ENCODE peak calls at places on chromosomes 12 and 14, in nine cellular contexts. Q is fibroblast of lung, S is body of pancreas, I is GM12878, L is HepG2, F is psoas muscle, E is trophoblast cell, J is Peyer's patch, Z is hepatocyte. X is an unnamed sample. For H3K36me3, the result is how much of the 10 kb centered on the place peaks cover.

GRCh38 chr14:70789361-70789760 is 20.0 kb downstream of the MAP3K9 start:
- DNase-seq in Q (peak), S (no peak), I (no peak), L (no peak), F (no peak), E (no peak), J (no peak), Z (no peak), X (no peak)

GRCh38 chr12:12582895-12583303 is 20.2 kb upstream of the DUSP16 start:
- DNase-seq in Q (peak), S (no peak), I (peak), L (peak), F (no peak), E (peak), J (no peak), Z (peak), X (no peak)

GRCh38 chr14:32417956-32418552 is 89.0 kb downstream of the AKAP6 start:
- DNase-seq in Q (peak), S (peak), I (no peak), L (no peak), F (no peak), E (no peak), J (no peak), Z (peak), X (no peak)

GRCh38 chr14:22534547-22534946 is 54.5 kb downstream of the DAD1 start:
- DNase-seq in Q (no peak), S (no peak), I (no peak), L (no peak), F (no peak), E (no peak), J (no peak), Z (no peak), X (no peak)

GRCh38 chr12:55974308-55974724 is 438 bp downstream of the RAB5B start:
- DNase-seq in Q (peak), S (peak), I (no peak), L (peak), F (no peak), E (no peak), J (peak), Z (peak), X (no peak)

GRCh38 chr14:69870613-69871012 is 8.6 kb upstream of the SMOC1 start:
- DNase-seq in Q (no peak), S (no peak), I (no peak), L (no peak), F (no peak), E (no peak), J (no peak), Z (no peak), X (no peak)

GRCh38 chr12:91608562-91608961 is 425.9 kb upstream of the DCN start:
- DNase-seq in Q (no peak), S (no peak), I (no peak), L (no peak), F (no peak), E (no peak), J (no peak), Z (no peak), X (no peak)

GRCh38 chr14:40053396-40053795 is 621.2 kb upstream of the FBXO33 start:
- DNase-seq in Q (no peak), S (no peak), I (no peak), L (no peak), F (no peak), E (no peak), J (no peak), Z (no peak), X (no peak)

GRCh38 chr14:78764240-78764639 is 594.1 kb downstream of the NRXN3 start:
- DNase-seq in Q (peak), S (peak), I (no peak), L (no peak), F (no peak), E (no peak), J (no peak), Z (no peak), X (no peak)

GRCh38 chr12:119486599-119487154 is 106.9 kb upstream of the TMEM233 start:
- DNase-seq in Q (no peak), S (no peak), I (no peak), L (no peak), F (no peak), E (no peak), J (no peak), Z (no peak), X (no peak)

GRCh38 chr14:96164861-96165490 is 39.7 kb upstream of the BDKRB2 start:
- DNase-seq in Q (no peak), S (no peak), I (no peak), L (no peak), F (no peak), E (no peak), J (no peak), Z (no peak), X (no peak)

GRCh38 chr12:91441996-91442395 is 259.4 kb upstream of the DCN start:
- DNase-seq in Q (no peak), S (no peak), I (no peak), L (no peak), F (no peak), E (no peak), J (no peak), Z (no peak), X (no peak)

GRCh38 chr12:42707312-42707711 is 117.8 kb upstream of the PRICKLE1 start:
- DNase-seq in Q (no peak), S (no peak), I (no peak), L (no peak), F (no peak), E (no peak), J (no peak), Z (no peak), X (no peak)

GRCh38 chr12:55679691-55680090 is 28.0 kb downstream of the ITGA7 start:
- DNase-seq in Q (no peak), S (no peak), I (no peak), L (no peak), F (peak), E (no peak), J (no peak), Z (no peak), X (no peak)

GRCh38 chr14:36655963-36656768 is 5.5 kb upstream of the PAX9 start:
- DNase-seq in Q (no peak), S (no peak), I (no peak), L (peak), F (no peak), E (no peak), J (no peak), Z (peak), X (no peak)

GRCh38 chr12:105228494-105228893 is 7.5 kb downstream of the APPL2 start:
- DNase-seq in Q (peak), S (peak), I (no peak), L (no peak), F (no peak), E (no peak), J (no peak), Z (no peak), X (no peak)

GRCh38 chr12:12887471-12887870 is 3.9 kb upstream of the GPRC5A start:
- DNase-seq in Q (no peak), S (no peak), I (no peak), L (no peak), F (no peak), E (no peak), J (no peak), Z (no peak), X (no peak)

GRCh38 chr12:126936181-126936851 is 1330.7 kb upstream of the TMEM132C start:
- DNase-seq in Q (peak), S (peak), I (peak), L (no peak), F (peak), E (no peak), J (no peak), Z (no peak), X (no peak)

GRCh38 chr12:79692860-79693605 is 2.3 kb upstream of the PAWR start:
- DNase-seq in Q (peak), S (no peak), I (no peak), L (no peak), F (no peak), E (no peak), J (no peak), Z (no peak), X (no peak)

GRCh38 chr14:104968153-104968527 is 10.0 kb downstream of the AHNAK2 start:
- DNase-seq in Q (peak), S (peak), I (no peak), L (no peak), F (peak), E (no peak), J (no peak), Z (peak), X (no peak)

GRCh38 chr14:39228044-39228443 is 5.7 kb upstream of the MIA2 start:
- DNase-seq in Q (no peak), S (no peak), I (no peak), L (peak), F (no peak), E (no peak), J (no peak), Z (peak), X (no peak)

GRCh38 chr14:80787876-80788275 is 153.7 kb downstream of the CEP128 start:
- DNase-seq in Q (no peak), S (no peak), I (no peak), L (no peak), F (no peak), E (peak), J (no peak), Z (no peak), X (no peak)

GRCh38 chr12:49131973-49132461 is 822 bp upstream of the TUBA1B start:
- DNase-seq in Q (peak), S (no peak), I (no peak), L (no peak), F (no peak), E (no peak), J (no peak), Z (peak), X (no peak)

GRCh38 chr14:34781242-34781641 is 66.8 kb upstream of the CFL2 start:
- DNase-seq in Q (peak), S (no peak), I (peak), L (no peak), F (no peak), E (peak), J (no peak), Z (no peak), X (no peak)

GRCh38 chr12:32302218-32302826 is 97.0 kb upstream of the FGD4 start:
- DNase-seq in Q (no peak), S (no peak), I (peak), L (peak), F (no peak), E (peak), J (peak), Z (peak), X (no peak)

DNA sequence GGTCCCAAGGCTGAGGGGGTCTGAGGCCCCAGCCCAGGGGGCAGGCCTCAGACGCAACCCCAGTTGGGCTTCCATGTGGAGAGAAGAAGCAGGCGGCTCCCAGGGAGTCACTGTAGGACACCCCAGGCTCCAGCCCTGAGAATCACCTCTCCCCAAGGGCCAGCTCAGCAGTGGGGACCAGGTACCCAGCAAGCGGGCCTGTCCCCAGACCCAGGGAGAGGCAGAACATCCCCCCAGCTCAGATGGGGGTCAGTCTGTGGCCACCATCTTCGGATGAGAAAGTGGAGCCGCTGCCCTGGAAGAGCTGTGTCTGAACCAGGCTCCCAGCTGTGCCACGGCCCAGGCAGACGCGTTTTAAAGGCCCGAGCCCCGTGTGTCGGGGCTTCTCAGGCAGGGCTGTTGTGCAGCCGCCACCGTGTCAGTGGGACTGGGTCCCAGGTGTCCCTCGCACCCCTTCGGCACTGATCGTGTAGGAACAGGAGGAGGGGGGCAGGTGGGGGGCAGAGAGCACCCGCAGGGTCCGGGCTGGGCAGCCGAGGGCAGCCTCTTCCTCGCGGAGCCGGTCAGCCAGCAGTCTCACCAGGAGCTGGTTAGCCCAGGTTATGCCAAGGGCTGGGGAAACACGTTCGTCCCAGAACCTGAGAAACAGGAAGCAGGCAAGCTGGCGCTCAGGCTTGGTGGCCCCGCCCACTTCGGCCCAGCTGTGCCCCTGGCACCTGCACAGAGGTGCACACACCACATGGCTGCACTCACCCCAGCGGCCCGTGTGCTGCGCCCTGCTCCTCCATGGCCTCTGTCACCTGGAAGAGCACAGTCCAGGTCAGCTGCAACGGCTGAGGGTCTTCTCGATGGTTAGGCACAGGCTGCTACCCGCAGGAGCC is 16.6 kb downstream of the XRCC3 start:
- DNase-seq in Q (no peak), S (peak), I (no peak), L (no peak), F (peak), E (no peak), J (peak), Z (no peak), X (no peak)
- H3K36me3 ChIP-seq in Q (half or more), S (under half), I (under half), L (under half), F (half or more), E (half or more), J (half or more), Z (under half), X (under half)

GRCh38 chr12:47907851-47908454 is 3.2 kb upstream of the VDR start:
- DNase-seq in Q (no peak), S (no peak), I (no peak), L (peak), F (no peak), E (no peak), J (no peak), Z (no peak), X (no peak)

GRCh38 chr12:47903927-47904646 is 707 bp downstream of the VDR start:
- DNase-seq in Q (peak), S (peak), I (no peak), L (no peak), F (peak), E (peak), J (no peak), Z (peak), X (no peak)

GRCh38 chr12:47903151-47903611 is 1.6 kb downstream of the VDR start:
- DNase-seq in Q (peak), S (peak), I (no peak), L (no peak), F (no peak), E (no peak), J (no peak), Z (peak), X (no peak)

GRCh38 chr12:47904647-47905312 is at the start of gene VDR:
- DNase-seq in Q (peak), S (peak), I (no peak), L (peak), F (peak), E (peak), J (peak), Z (peak), X (peak)

DNA sequence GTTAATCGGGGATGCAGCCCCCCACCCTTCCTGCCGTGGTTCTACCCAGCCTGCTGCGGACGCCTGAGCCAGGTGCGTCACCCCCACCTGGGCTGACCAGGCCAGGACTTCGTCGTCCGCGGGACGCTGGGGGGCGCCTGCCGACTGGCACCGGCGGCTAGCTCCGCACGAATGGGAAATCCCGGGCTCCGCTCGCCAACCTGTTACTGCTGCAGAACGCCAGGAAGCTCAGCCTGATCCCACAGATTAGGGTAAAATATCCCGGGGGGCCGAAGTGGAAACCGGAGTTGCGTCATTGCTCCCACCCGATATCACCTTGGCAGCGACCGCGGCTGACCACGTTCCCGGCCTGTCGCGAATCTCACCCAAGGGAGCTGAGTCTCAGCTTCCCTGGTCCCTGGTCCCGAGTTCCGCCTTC is 528 bp upstream of the VDR start:
- DNase-seq in Q (peak), S (peak), I (no peak), L (no peak), F (peak), E (no peak), J (peak), Z (peak), X (peak)
- H3K27ac ChIP-seq in Q (no peak), S (peak), I (no peak), L (no peak), F (peak), E (no peak), J (peak), Z (peak), X (no peak)

GRCh38 chr14:73276836-73277235 is 39.5 kb downstream of the PAPLN start:
- DNase-seq in Q (no peak), S (no peak), I (no peak), L (no peak), F (no peak), E (no peak), J (no peak), Z (no peak), X (no peak)
- H3K36me3 ChIP-seq in Q (under half), S (under half), I (under half), L (under half), F (half or more), E (under half), J (half or more), Z (under half), X (under half)

GRCh38 chr14:93379841-93380240 is 32.9 kb downstream of the COX8C start:
- DNase-seq in Q (no peak), S (no peak), I (no peak), L (no peak), F (no peak), E (no peak), J (no peak), Z (no peak), X (no peak)

GRCh38 chr14:93381644-93382043 is 34.7 kb downstream of the COX8C start:
- DNase-seq in Q (no peak), S (no peak), I (no peak), L (no peak), F (no peak), E (no peak), J (no peak), Z (peak), X (no peak)

DNA sequence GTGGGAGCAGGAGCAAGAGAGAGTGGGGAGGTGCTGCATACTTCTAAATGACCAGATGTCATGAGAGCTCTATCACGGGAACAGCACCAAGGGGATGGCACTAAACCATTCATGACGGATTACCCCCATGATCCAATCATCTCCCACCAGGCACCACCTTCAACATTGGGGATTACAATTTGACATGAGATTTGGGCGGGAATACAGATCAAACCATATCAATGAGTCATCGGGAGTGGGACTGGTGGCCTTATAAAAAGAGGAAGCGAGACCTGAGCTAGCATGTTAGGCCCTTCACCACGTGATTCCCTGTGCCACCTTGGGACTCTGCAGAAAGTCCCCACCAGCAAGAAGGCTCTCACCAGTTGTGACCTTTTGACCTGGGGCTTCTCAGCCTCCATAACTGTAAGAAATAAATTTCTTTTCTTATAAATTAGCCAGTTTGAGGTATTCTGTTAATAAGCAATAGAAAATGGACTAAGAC is 28.7 kb downstream of the COX8C start:
- DNase-seq in Q (no peak), S (no peak), I (peak), L (no peak), F (no peak), E (peak), J (peak), Z (no peak), X (no peak)
- H3K27ac ChIP-seq in Q (no peak), S (no peak), I (peak), L (no peak), F (no peak), E (no peak), J (no peak), Z (no peak), X (no peak)

GRCh38 chr14:54785111-54785777 is 117.4 kb downstream of the GCH1 start:
- DNase-seq in Q (no peak), S (no peak), I (no peak), L (no peak), F (no peak), E (no peak), J (no peak), Z (no peak), X (no peak)

GRCh38 chr14:54786191-54786755 is 116.4 kb downstream of the GCH1 start:
- DNase-seq in Q (no peak), S (no peak), I (no peak), L (no peak), F (no peak), E (no peak), J (no peak), Z (no peak), X (no peak)

GRCh38 chr14:54784657-54785056 is 118.0 kb downstream of the GCH1 start:
- DNase-seq in Q (no peak), S (no peak), I (no peak), L (no peak), F (peak), E (no peak), J (no peak), Z (no peak), X (no peak)

GRCh38 chr14:54786816-54787215 is 115.8 kb downstream of the GCH1 start:
- DNase-seq in Q (no peak), S (no peak), I (no peak), L (no peak), F (peak), E (no peak), J (no peak), Z (no peak), X (no peak)

DNA sequence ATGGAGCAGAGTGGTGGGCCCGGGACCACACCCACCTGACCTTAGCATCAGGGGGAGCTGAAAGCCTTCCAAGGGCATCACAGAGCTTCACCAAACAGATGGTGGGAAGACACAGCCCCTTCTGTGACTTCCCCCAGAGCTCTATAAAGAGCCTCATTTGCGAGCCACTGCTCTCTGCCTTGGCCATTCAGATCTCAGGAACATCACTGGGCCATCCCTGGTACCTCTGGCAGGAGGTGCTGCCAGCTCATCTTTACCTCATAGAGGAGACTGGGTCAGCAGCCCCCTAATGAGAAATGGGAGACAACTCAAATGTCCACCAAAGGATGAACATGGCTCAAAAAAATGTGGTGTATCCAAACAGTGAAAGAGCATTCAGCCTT is 116.9 kb downstream of the GCH1 start:
- DNase-seq in Q (no peak), S (no peak), I (no peak), L (no peak), F (no peak), E (no peak), J (no peak), Z (no peak), X (no peak)
- H3K36me3 ChIP-seq in Q (under half), S (under half), I (under half), L (half or more), F (half or more), E (half or more), J (under half), Z (under half), X (under half)

GRCh38 chr12:89334770-89335169 is 17.5 kb downstream of the DUSP6 start:
- DNase-seq in Q (no peak), S (no peak), I (no peak), L (no peak), F (no peak), E (no peak), J (no peak), Z (no peak), X (no peak)
- H3K27ac ChIP-seq in Q (no peak), S (no peak), I (no peak), L (no peak), F (no peak), E (no peak), J (no peak), Z (no peak), X (no peak)

GRCh38 chr12:109244043-109244442 is 65.0 kb downstream of the FOXN4 start:
- DNase-seq in Q (no peak), S (no peak), I (no peak), L (no peak), F (no peak), E (no peak), J (no peak), Z (no peak), X (no peak)
- H3K36me3 ChIP-seq in Q (under half), S (under half), I (under half), L (under half), F (half or more), E (under half), J (half or more), Z (under half), X (under half)

GRCh38 chr14:76019676-76020075 is 34.1 kb downstream of the IFT43 start:
- DNase-seq in Q (no peak), S (no peak), I (no peak), L (no peak), F (no peak), E (no peak), J (no peak), Z (no peak), X (no peak)

GRCh38 chr14:76011959-76012802 is 26.6 kb downstream of the IFT43 start:
- DNase-seq in Q (peak), S (peak), I (no peak), L (no peak), F (no peak), E (no peak), J (no peak), Z (no peak), X (peak)

GRCh38 chr14:76015191-76015590 is 29.6 kb downstream of the IFT43 start:
- DNase-seq in Q (peak), S (no peak), I (no peak), L (no peak), F (no peak), E (no peak), J (no peak), Z (no peak), X (no peak)

GRCh38 chr14:76015668-76016067 is 30.1 kb downstream of the IFT43 start:
- DNase-seq in Q (peak), S (no peak), I (peak), L (no peak), F (no peak), E (no peak), J (no peak), Z (no peak), X (no peak)
- H3K27ac ChIP-seq in Q (no peak), S (no peak), I (no peak), L (no peak), F (no peak), E (no peak), J (no peak), Z (no peak), X (no peak)

X was measured in iPS DF 6.9.